ENCODE peak calls at places on chromosomes 13 and 19, in eight cellular contexts. B is neural crest cell, G is esophagus squamous epithelium, Y is psoas muscle, Z is tibial nerve, P is heart right ventricle, H is epithelial cell of esophagus, T is astrocyte of the cerebellum. A is an unnamed sample.

GRCh38 chr13:90632184-90632583 is 715.3 kb upstream of the MIR17HG start:
- DNase-seq in Y (no peak), G (no peak), Z (no peak), P (no peak), B (no peak), H (no peak), T (no peak), A (no peak)

GRCh38 chr19:48859711-48860572 is 8.5 kb downstream of the PLEKHA4 start:
- DNase-seq in Z (no peak), H (no peak), Y (no peak), B (no peak), P (no peak), T (no peak), G (no peak), A (no peak)

GRCh38 chr13:48000559-48001126 is 430 bp downstream of the SUCLA2 start:
- DNase-seq in T (no peak), B (no peak), H (peak), Y (no peak), G (no peak), Z (no peak), P (no peak), A (no peak)

GRCh38 chr13:72507394-72508199 is 219.8 kb downstream of the MZT1 start:
- DNase-seq in H (no peak), Z (no peak), G (no peak), P (no peak), Y (no peak), T (no peak), B (no peak), A (no peak)

GRCh38 chr13:50518791-50519201 is 324.7 kb downstream of the DLEU7 start:
- DNase-seq in B (no peak), T (no peak), Z (no peak), Y (no peak), G (no peak), P (no peak), H (no peak), A (no peak)

GRCh38 chr19:51084505-51084904 is 1.8 kb upstream of the KLK14 start:
- DNase-seq in G (no peak), Y (no peak), H (no peak), Z (no peak), P (no peak), T (no peak), B (no peak), A (no peak)

GRCh38 chr13:36549771-36550170 is 117.5 kb downstream of the CCNA1 start:
- DNase-seq in G (no peak), P (no peak), T (no peak), B (no peak), Z (no peak), Y (no peak), H (no peak), A (no peak)

GRCh38 chr19:4581381-4582111 is 22.1 kb upstream of the SEMA6B start:
- DNase-seq in Y (no peak), T (no peak), G (no peak), H (peak), P (no peak), Z (no peak), B (peak), A (no peak)

GRCh38 chr13:88919970-88920628 is 1248.9 kb downstream of the SLITRK5 start:
- DNase-seq in H (no peak), B (no peak), P (no peak), T (no peak), G (no peak), Z (no peak), Y (no peak), A (no peak)

GRCh38 chr13:80123945-80124344 is 217.0 kb downstream of the SPRY2 start:
- DNase-seq in H (no peak), T (no peak), Z (no peak), G (no peak), B (no peak), P (no peak), Y (no peak), A (no peak)

GRCh38 chr13:78319101-78319627 is 284.2 kb downstream of the POU4F1 start:
- DNase-seq in Z (no peak), G (no peak), B (no peak), Y (no peak), H (peak), T (no peak), P (no peak), A (no peak)

DNA sequence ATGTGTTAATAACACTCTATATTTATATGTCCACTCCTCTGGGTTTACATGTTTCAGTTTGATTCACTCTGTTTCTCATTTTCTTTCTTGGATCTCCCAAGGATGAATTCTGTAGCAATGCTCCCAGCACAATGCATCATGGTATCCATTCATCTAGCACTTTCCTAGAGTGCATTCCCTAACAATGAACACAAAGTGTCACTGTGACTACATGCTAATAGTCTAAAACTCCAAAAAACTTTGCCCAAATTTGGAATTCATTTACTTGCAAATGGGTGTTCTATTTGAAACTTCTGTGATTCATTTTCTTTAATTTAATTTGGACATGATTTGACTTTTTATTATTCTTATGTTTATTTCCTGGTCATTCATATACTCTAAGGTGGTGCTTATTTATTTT is 286.3 kb downstream of the POU4F1 start:
- DNase-seq in B (no peak), T (no peak), Y (no peak), Z (no peak), P (no peak), G (no peak), H (peak), A (no peak)
- TF ChIP-seq CTCF in B (peak), T (peak), Y (no peak), Z (peak), P (peak), G (no peak), H (peak), A (no peak)

GRCh38 chr13:114134944-114135610 is 2.7 kb upstream of the RASA3 start:
- DNase-seq in G (no peak), H (no peak), Y (peak), Z (no peak), P (no peak), B (no peak), T (no peak), A (no peak)
- TF ChIP-seq CTCF in G (no peak), H (no peak), Y (no peak), Z (no peak), P (no peak), B (no peak), T (no peak), A (no peak)

DNA sequence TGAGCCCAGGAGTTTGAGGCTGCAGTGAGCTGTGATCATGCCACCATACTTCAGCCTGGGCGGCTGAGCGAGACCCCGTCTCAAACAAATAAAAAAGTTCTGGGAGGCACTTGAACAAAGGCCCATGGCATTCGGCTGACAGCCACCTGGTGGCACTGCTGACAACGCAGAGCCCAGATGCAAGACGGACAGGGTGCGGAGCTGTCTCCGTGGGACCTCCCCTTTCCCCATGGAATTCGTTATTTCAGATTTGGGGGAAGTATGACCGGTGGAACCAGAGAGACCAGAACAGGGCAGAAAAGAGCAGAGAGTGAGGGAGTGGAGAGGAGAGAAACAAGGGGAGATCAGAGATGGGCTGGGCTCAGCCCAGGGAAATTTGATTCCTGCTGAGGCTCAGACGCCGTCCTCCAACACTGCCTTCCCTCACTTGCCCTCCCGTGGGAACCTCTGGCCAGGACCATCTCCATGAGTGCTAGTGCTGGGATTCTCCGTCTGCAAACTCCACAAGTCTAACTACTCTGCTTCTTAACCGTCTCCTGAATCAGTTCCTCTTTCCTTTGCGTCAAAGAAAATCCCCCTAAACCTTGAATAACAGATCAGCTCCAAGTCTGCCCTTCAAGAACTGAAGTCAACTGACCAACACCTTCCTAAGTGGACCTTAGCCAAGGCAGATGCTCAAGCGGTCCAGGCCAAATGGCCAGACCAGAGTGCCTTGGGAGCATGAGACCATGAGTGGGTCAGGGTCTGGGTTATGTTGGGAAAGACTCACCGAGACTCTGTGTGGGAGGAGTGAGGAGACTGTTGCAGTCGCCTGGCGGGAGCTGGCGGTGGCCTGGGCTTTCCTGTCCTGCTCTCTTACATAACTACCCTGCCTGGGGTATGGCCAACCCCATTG is 11.9 kb upstream of the ATF5 start:
- DNase-seq in Z (no peak), T (no peak), B (no peak), Y (no peak), P (no peak), H (peak), G (no peak), A (no peak)
- TF ChIP-seq CTCF in Z (no peak), T (peak), B (peak), Y (no peak), P (no peak), H (peak), G (no peak), A (no peak)

DNA sequence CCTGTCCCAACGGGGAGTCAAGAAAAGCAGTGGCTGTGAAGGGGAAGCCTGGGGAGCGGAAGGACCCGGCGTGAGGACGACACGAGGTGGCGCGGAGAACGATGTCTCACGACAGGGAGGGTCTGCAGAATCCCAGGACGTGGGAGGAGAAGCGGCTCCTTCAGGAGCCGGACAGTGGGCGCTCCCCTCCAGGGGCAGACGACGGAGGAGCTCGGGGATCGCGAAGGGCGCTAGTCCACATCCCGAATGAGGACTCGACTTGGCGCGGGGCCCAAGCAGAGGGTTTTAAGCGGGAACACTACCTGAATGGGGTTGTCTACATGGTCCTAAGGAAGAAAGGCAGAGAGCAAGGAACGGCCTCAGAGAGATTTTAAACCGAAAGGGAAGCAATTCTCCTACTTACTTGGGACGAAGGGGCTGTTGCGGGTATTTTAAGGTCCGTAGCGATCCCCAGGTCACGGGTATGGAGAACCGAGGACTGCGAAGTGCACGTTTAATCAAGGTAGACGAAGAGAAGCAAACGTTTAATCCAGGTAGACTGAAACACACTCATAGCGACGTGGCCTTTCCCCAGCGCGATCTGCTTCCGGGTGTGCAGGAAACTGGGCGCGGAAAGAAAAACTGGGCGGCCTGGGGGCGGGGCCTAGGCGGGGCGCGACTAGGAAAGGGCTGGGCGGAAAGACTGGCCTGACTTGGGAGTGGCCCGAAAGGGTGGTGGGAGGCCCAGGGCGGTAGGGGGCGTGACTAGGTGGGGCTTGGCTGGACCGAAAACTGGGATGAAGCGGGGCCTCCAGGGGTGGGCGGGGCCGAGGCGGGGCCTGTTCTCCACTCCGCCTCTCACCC is at the start of gene ZNF841:
- DNase-seq in T (peak), Z (peak), Y (peak), P (peak), H (peak), G (peak), B (peak), A (peak)
- TF ChIP-seq CTCF in T (no peak), Z (no peak), Y (no peak), P (no peak), H (no peak), G (peak), B (no peak), A (no peak)

A was measured in mesothelial cell of epicardium.